ENCODE peak calls at places on chromosomes 3 and 15, in ten cellular contexts. A, R, D, L, W, S, G, J, F and B are unnamed samples.

GRCh38 chr3:114746502-114746901 is 400.6 kb downstream of the ZBTB20 start:
- DNase-seq in A (no peak), R (no peak), D (no peak), L (no peak), W (no peak), S (peak; percentile 32), G (no peak), J (no peak), F (no peak), B (peak; percentile 22)

GRCh38 chr3:11077466-11077865 is 76.8 kb upstream of the HRH1 start:
- DNase-seq in A (no peak), R (no peak), D (no peak), L (no peak), W (no peak), S (peak; percentile 89), G (no peak), J (no peak), F (peak; percentile 62), B (no peak)

GRCh38 chr3:123750659-123751420 is 133.3 kb downstream of the MYLK start:
- DNase-seq in A (peak; percentile 28), R (no peak), D (peak; percentile 84), L (no peak), W (peak; percentile 45), S (peak; percentile 78), G (no peak), J (no peak), F (peak; percentile 87), B (peak; percentile 86)

GRCh38 chr15:35925634-35926380 is 379.8 kb upstream of the DPH6 start:
- DNase-seq in A (peak; percentile 12), R (no peak), D (no peak), L (no peak), W (peak; percentile 4), S (peak; percentile 35), G (no peak), J (no peak), F (peak; percentile 10), B (peak; percentile 11)

GRCh38 chr3:129441215-129441614 is 1.2 kb downstream of the IFT122 start:
- DNase-seq in A (no peak), R (no peak), D (no peak), L (no peak), W (no peak), S (no peak), G (no peak), J (no peak), F (no peak), B (no peak)

GRCh38 chr3:170414202-170414663 is 4.4 kb upstream of the CLDN11 start:
- DNase-seq in A (peak; percentile 45), R (no peak), D (peak; percentile 95), L (no peak), W (peak; percentile 84), S (peak; percentile 95), G (no peak), J (no peak), F (peak; percentile 91), B (peak; percentile 94)

GRCh38 chr15:81002004-81002253 is 1.2 kb downstream of the TLNRD1 start:
- DNase-seq in A (no peak), R (no peak), D (no peak), L (no peak), W (peak; percentile 55), S (no peak), G (no peak), J (no peak), F (no peak), B (no peak)

GRCh38 chr15:74568594-74568993 is 27.6 kb downstream of the ARID3B start:
- DNase-seq in A (no peak), R (no peak), D (no peak), L (no peak), W (no peak), S (no peak), G (no peak), J (no peak), F (no peak), B (no peak)

DNA sequence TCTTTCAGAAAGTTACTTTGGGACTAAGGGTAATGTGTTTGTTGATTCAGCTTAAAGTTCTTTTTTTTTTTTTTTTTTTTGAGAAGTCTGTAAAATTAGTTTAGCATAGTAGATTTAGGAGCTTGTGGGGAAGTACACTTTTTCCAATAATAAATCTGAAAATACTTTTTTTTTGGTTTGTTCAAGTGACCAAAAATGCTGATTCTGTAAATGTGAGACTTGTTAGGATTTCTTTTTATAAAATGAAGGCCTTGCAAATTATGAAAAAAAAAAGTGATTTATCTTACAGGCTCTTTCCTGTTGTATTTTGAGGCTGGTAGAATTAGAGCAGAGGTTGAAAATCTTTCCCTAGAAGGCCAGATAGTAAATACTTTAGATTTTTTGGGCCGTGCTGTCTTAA is 7.6 kb downstream of the OXNAD1 start:
- DNase-seq in A (no peak), R (no peak), D (no peak), L (no peak), W (no peak), S (no peak), G (no peak), J (no peak), F (no peak), B (no peak)
- H3K4me3 ChIP-seq in A (no peak overlapping the region), R (no peak overlapping the region), D (no peak overlapping the region), L (no peak overlapping the region), W (no peak overlapping the region), S (no peak overlapping the region), G (no peak overlapping the region), J (no peak overlapping the region), F (no peak overlapping the region), B (no peak overlapping the region)

GRCh38 chr3:190220362-190220761 is 99.7 kb upstream of the P3H2 start:
- DNase-seq in A (no peak), R (no peak), D (no peak), L (no peak), W (no peak), S (no peak), G (no peak), J (no peak), F (no peak), B (no peak)

GRCh38 chr3:190224466-190225185 is 97.6 kb downstream of the CLDN1 start:
- DNase-seq in A (no peak), R (no peak), D (no peak), L (no peak), W (no peak), S (no peak), G (no peak), J (no peak), F (no peak), B (no peak)

GRCh38 chr3:190225186-190225692 is 97.0 kb downstream of the CLDN1 start:
- DNase-seq in A (peak; percentile 10), R (no peak), D (peak; percentile 11), L (no peak), W (peak; percentile 54), S (peak; percentile 49), G (no peak), J (no peak), F (peak; percentile 18), B (peak; percentile 49)

GRCh38 chr3:190222360-190222759 is 99.9 kb downstream of the CLDN1 start:
- DNase-seq in A (no peak), R (no peak), D (no peak), L (no peak), W (no peak), S (no peak), G (no peak), J (no peak), F (no peak), B (no peak)

DNA sequence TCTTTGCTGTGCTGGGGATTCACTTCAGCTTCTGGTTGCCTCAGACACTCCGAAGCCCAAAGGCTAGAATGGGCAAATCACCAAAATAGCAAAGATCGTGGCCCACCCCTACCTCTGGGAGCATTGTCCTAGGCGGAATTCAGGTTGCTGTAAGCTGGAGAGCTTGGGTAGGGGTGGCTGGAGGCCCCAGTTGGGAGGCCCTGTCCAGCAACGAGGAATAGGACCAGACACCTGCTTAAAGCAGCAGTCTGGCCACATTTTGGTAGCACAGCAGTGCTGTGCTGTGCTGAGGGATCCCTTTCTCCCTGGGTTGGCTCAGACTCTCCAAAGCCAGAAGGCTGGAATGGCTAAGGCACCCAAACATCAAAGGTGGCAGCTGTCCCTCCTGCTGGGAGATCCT is 99.3 kb downstream of the CLDN1 start:
- DNase-seq in A (no peak), R (no peak), D (no peak), L (no peak), W (no peak), S (no peak), G (no peak), J (no peak), F (no peak), B (no peak)
- TF ChIP-seq CTCF in A (no peak), R (no peak), D (no peak), L (no peak), W (no peak), S (no peak), G (no peak), J (no peak), F (no peak), B (no peak)

GRCh38 chr3:86794336-86795065 is 196.4 kb downstream of the VGLL3 start:
- DNase-seq in A (no peak), R (no peak), D (no peak), L (no peak), W (no peak), S (peak; percentile 40), G (no peak), J (no peak), F (peak; percentile 34), B (peak; percentile 47)
- H3K4me3 ChIP-seq in A (no peak overlapping the region), R (peak overlapping the region; percentile 22), D (no peak overlapping the region), L (peak overlapping the region; percentile 1), W (no peak overlapping the region), S (no peak overlapping the region), G (no peak overlapping the region), J (peak overlapping the region; percentile 28), F (no peak overlapping the region), B (peak overlapping the region; percentile 16)

GRCh38 chr15:66216806-66217205 is 36.7 kb downstream of the MEGF11 start:
- DNase-seq in A (no peak), R (no peak), D (no peak), L (no peak), W (no peak), S (no peak), G (no peak), J (no peak), F (no peak), B (no peak)

GRCh38 chr15:66224946-66225345 is 28.6 kb downstream of the MEGF11 start:
- DNase-seq in A (no peak), R (peak; percentile 16), D (no peak), L (no peak), W (no peak), S (no peak), G (peak; percentile 37), J (no peak), F (no peak), B (no peak)

GRCh38 chr15:66221126-66221525 is 32.4 kb downstream of the MEGF11 start:
- DNase-seq in A (no peak), R (no peak), D (no peak), L (no peak), W (no peak), S (no peak), G (no peak), J (peak; percentile 27), F (peak; percentile 43), B (no peak)

GRCh38 chr15:66222273-66223198 is 31.0 kb downstream of the MEGF11 start:
- DNase-seq in A (no peak), R (no peak), D (no peak), L (no peak), W (no peak), S (no peak), G (no peak), J (no peak), F (no peak), B (no peak)

DNA sequence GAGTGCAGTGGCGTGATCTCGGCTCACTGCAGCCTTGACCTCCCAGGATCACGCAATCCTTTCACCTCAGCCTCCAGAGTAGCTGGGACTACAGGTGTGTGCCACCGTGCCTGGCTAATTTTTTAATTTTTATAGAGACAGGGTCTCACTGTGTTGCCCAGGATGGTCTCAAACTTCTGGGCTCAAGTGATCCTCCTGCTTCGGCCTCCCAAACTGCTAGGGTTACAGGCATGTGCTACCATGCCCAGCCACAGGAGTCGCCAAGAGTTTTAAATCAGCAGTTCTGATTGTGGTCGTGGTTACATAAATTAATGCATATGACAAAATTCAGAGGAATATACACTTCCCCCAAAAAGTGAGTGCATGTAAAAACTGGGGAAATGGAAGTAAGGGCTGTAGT is 33.0 kb downstream of the MEGF11 start:
- DNase-seq in A (no peak), R (no peak), D (no peak), L (no peak), W (no peak), S (no peak), G (no peak), J (peak; percentile 7), F (no peak), B (no peak)
- TF ChIP-seq CTCF in A (no peak), R (no peak), D (no peak), L (no peak), W (no peak), S (no peak), G (no peak), J (no peak), F (no peak), B (no peak)